ENCODE peak calls at places on chromosomes 4 and X, in nine cellular contexts. S, P, I, X, E, L, M, J and D are unnamed samples.

GRCh38 chr4:120225527-120225926 is 158.9 kb upstream of the MAD2L1 start:
- DNase-seq in I (no peak), E (no peak), S (no peak), M (no peak), P (no peak), J (no peak), X (no peak), L (no peak), D (no peak)

GRCh38 chr4:70901984-70902576 is at the start of gene MOB1B:
- DNase-seq in M (peak; percentile 84), L (peak; percentile 59), P (peak; percentile 87), X (peak; percentile 88), S (peak; percentile 93), E (peak; percentile 92), J (peak; percentile 88), I (peak; percentile 93), D (peak; percentile 44)

GRCh38 chr4:158819942-158820786 is 51.3 kb downstream of the FNIP2 start:
- DNase-seq in E (no peak), M (no peak), P (peak; percentile 19), S (no peak), I (no peak), J (peak; percentile 43), L (no peak), X (no peak), D (no peak)

GRCh38 chrX:54920610-54921426 is at the start of gene TRO:
- DNase-seq in E (peak; percentile 26), L (no peak), M (peak; percentile 39), P (peak; percentile 13), X (no peak), I (no peak), S (no peak), J (peak; percentile 10), D (no peak)

GRCh38 chr4:30962949-30963348 is 242.8 kb downstream of the PCDH7 start:
- DNase-seq in P (peak; percentile 63), L (peak; percentile 73), M (peak; percentile 53), S (no peak), E (no peak), I (no peak), J (peak; percentile 88), X (no peak), D (no peak)

GRCh38 chr4:128660361-128660964 is 149.0 kb upstream of the JADE1 start:
- DNase-seq in I (no peak), J (peak; percentile 74), E (peak; percentile 63), X (no peak), S (no peak), P (peak; percentile 96), M (no peak), L (no peak), D (no peak)

GRCh38 chr4:151371045-151371605 is 37.9 kb upstream of the FHIP1A start:
- DNase-seq in E (peak; percentile 34), P (no peak), I (no peak), L (no peak), J (no peak), S (no peak), M (peak; percentile 63), X (no peak), D (no peak)

GRCh38 chr4:166318810-166319525 is 445.9 kb downstream of the TLL1 start:
- DNase-seq in E (peak; percentile 62), P (no peak), L (no peak), J (peak; percentile 0), I (no peak), M (no peak), X (no peak), S (no peak), D (no peak)

GRCh38 chr4:55378617-55379467 is 16.9 kb upstream of the TMEM165 start:
- DNase-seq in E (no peak), P (no peak), I (peak; percentile 49), X (no peak), L (peak; percentile 60), M (no peak), J (no peak), S (no peak), D (no peak)

GRCh38 chr4:47528651-47529050 is 43.6 kb downstream of the ATP10D start:
- DNase-seq in P (peak; percentile 32), J (peak; percentile 67), S (no peak), M (no peak), L (no peak), E (peak; percentile 80), X (no peak), I (no peak), D (no peak)

GRCh38 chr4:161629694-161630441 is 533.9 kb downstream of the FSTL5 start:
- DNase-seq in J (no peak), P (no peak), M (peak; percentile 47), E (no peak), X (no peak), S (no peak), I (no peak), L (no peak), D (no peak)

GRCh38 chrX:18654873-18655836 is 16.8 kb downstream of the RS1 start:
- DNase-seq in M (no peak), E (no peak), I (no peak), J (no peak), X (no peak), S (no peak), L (no peak), P (peak; percentile 38), D (no peak)

GRCh38 chr4:19254476-19254875 is 997.2 kb upstream of the SLIT2 start:
- DNase-seq in E (no peak), P (peak; percentile 21), I (no peak), J (no peak), L (no peak), S (no peak), M (peak; percentile 15), X (no peak), D (no peak)

GRCh38 chr4:167629272-167629671 is 395.0 kb upstream of the SPOCK3 start:
- DNase-seq in S (no peak), P (no peak), E (no peak), J (no peak), X (no peak), L (no peak), I (no peak), M (no peak), D (no peak)

GRCh38 chr4:624705-625590 is at the start of gene PDE6B:
- DNase-seq in L (no peak), P (no peak), X (no peak), I (no peak), S (peak; percentile 22), M (peak; percentile 34), J (no peak), E (no peak), D (no peak)

GRCh38 chrX:13364230-13364629 is 44.4 kb upstream of the ATXN3L start:
- DNase-seq in M (no peak), I (no peak), X (no peak), S (no peak), E (peak; percentile 56), L (no peak), J (no peak), P (no peak), D (no peak)

GRCh38 chr4:159006202-159006601 is 96.7 kb upstream of the RAPGEF2 start:
- DNase-seq in M (peak; percentile 86), S (no peak), X (no peak), E (peak; percentile 55), I (no peak), P (peak; percentile 62), J (peak; percentile 48), L (peak; percentile 75), D (no peak)

GRCh38 chr4:7087036-7087435 is 19.2 kb upstream of the GRPEL1 start:
- DNase-seq in L (no peak), J (no peak), X (peak; percentile 9), S (no peak), I (no peak), P (no peak), M (no peak), E (no peak), D (no peak)

DNA sequence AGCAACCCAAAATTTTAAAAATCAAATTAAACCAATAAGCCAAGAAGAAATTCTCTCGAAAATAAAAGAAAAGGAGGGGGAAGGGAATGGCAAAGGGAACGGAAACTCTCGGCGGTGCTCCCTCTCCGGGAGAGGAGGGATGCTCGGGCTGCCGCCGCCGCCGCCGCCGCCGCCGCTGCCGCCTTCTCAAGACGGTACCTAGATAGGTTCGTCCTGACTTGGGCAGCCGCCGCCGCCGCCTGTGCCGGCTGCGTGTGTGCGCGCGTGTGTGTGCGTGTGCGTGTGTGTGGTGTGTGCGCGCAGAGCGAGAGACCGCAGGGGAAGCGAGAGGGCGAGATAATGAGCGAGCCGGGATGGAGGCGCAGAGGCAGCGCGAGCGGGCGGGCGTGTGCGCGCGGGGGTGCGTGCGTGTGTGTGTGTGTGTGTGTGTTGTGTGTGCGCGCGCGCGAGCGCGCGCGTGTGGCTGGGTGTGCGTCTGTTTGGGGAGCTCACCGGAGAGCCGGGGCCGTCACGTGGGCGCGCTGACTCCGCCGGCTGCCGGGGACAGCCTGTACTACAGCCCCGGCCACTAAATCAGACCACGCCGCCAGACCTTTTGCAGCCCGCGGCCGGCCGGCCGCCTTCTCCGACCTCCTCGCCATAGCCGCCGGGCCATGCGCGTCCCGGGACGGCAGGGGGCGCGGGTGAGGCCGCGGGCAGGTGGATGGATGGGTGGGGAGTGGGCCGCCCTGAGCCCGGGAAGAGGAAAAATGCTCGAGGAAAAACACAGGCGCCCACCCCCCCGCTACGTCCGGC is 111.6 kb downstream of the DHX15 start:
- DNase-seq in J (peak; percentile 74), P (peak; percentile 88), X (peak; percentile 85), I (peak; percentile 78), L (peak; percentile 50), E (peak; percentile 86), M (peak; percentile 67), S (peak; percentile 85), D (peak; percentile 26)
- H3K27ac ChIP-seq in J (no peak overlapping the region), P (no peak overlapping the region), X (peak overlapping the region; percentile 39), I (peak overlapping the region; percentile 28), L (no peak overlapping the region), E (no peak overlapping the region), M (no peak overlapping the region), S (no peak overlapping the region), D (no peak overlapping the region)

DNA sequence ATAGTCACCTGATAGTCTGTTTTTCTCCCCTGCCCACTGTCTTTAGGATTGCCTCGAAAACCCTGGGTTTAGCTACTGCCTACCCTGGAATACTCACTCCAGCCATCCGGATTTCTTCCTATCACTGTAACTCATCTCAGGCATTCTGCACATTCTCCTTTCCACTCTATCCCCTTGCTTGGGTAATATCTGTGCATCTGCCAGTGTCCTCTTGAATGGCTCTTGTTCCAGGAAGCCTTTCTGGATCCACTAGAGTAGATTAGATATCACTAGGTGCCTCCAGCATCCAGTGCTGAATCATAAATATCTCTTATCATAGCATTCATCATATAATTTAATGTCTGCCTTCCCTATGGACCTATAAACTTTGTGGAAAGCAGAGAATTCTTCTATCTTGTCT is 17.1 kb upstream of the GALNT7 start:
- DNase-seq in X (no peak), S (no peak), I (no peak), P (no peak), E (no peak), L (no peak), M (no peak), J (no peak), D (no peak)
- H3K27ac ChIP-seq in X (no peak overlapping the region), S (no peak overlapping the region), I (no peak overlapping the region), P (no peak overlapping the region), E (no peak overlapping the region), L (no peak overlapping the region), M (no peak overlapping the region), J (no peak overlapping the region), D (no peak overlapping the region)

GRCh38 chr4:95507147-95507546 is 41.6 kb downstream of the UNC5C start:
- DNase-seq in X (no peak), E (no peak), M (no peak), I (no peak), J (no peak), S (no peak), P (peak; percentile 26), L (no peak), D (no peak)
- H3K27ac ChIP-seq in X (no peak overlapping the region), E (no peak overlapping the region), M (no peak overlapping the region), I (no peak overlapping the region), J (no peak overlapping the region), S (no peak overlapping the region), P (no peak overlapping the region), L (no peak overlapping the region), D (no peak overlapping the region)

GRCh38 chrX:38233891-38234807 is 13.5 kb upstream of the SRPX start:
- DNase-seq in X (no peak), L (no peak), E (peak; percentile 73), I (no peak), S (no peak), M (no peak), J (peak; percentile 73), P (peak; percentile 98), D (no peak)
- H3K27ac ChIP-seq in X (no peak overlapping the region), L (no peak overlapping the region), E (peak overlapping the region; percentile 70), I (no peak overlapping the region), S (no peak overlapping the region), M (no peak overlapping the region), J (peak overlapping the region; percentile 83), P (peak overlapping the region; percentile 65), D (no peak overlapping the region)